ENCODE peak calls at places on chromosomes 3 and 15, in seven cellular contexts. N is fibroblast of villous mesenchyme, K is T-helper 9 cell, V is T1000, R is DMS153, F is activated gamma-delta T cell, B is T-helper 17 cell. W is an unnamed sample.

GRCh38 chr3:9151240-9151639 is 98.2 kb downstream of the SRGAP3 start:
- DNase-seq in N (no peak), K (no peak), V (no peak), R (no peak), F (no peak), B (no peak), W (no peak)

GRCh38 chr3:71087109-71088018 is 496.2 kb downstream of the FOXP1 start:
- DNase-seq in N (peak), K (peak), V (no peak), R (no peak), F (no peak), B (peak), W (peak)

GRCh38 chr15:74776851-74777768 is 4.8 kb upstream of the CSK start:
- DNase-seq in N (no peak), K (peak), V (no peak), R (no peak), F (peak), B (peak), W (peak)

GRCh38 chr15:66573719-66574641 is 8.2 kb upstream of the LCTL start:
- DNase-seq in N (no peak), K (no peak), V (no peak), R (no peak), F (no peak), B (no peak), W (no peak)

GRCh38 chr3:5298453-5298852 is 110.9 kb downstream of the EDEM1 start:
- DNase-seq in N (no peak), K (no peak), V (no peak), R (no peak), F (no peak), B (no peak), W (no peak)

GRCh38 chr15:65032823-65033537 is 3.5 kb upstream of the MTFMT start:
- DNase-seq in N (peak), K (peak), V (no peak), R (peak), F (no peak), B (peak), W (no peak)

GRCh38 chr15:33084661-33085060 is 109.9 kb downstream of the FMN1 start:
- DNase-seq in N (no peak), K (no peak), V (no peak), R (no peak), F (no peak), B (no peak), W (no peak)

GRCh38 chr15:101277943-101278564 is 769 bp upstream of the SELENOS start:
- DNase-seq in N (no peak), K (no peak), V (no peak), R (no peak), F (no peak), B (no peak), W (no peak)

GRCh38 chr3:23823620-23824019 is 17.9 kb downstream of the UBE2E1 start:
- DNase-seq in N (no peak), K (no peak), V (no peak), R (no peak), F (no peak), B (no peak), W (no peak)

GRCh38 chr3:133576169-133576568 is 2.7 kb downstream of the CDV3 start:
- DNase-seq in N (no peak), K (no peak), V (no peak), R (no peak), F (no peak), B (no peak), W (no peak)

GRCh38 chr15:71444032-71444810 is 328.9 kb downstream of the THSD4 start:
- DNase-seq in N (no peak), K (no peak), V (no peak), R (no peak), F (no peak), B (no peak), W (no peak)

GRCh38 chr15:73885954-73886700 is 12.8 kb downstream of the TBC1D21 start:
- DNase-seq in N (no peak), K (no peak), V (no peak), R (no peak), F (no peak), B (no peak), W (no peak)